ENCODE peak calls at places on chromosomes 13 and 19, in ten cellular contexts. One of them, this sample, is unnamed.

GRCh38 chr19:18859676-18860301 is 28.0 kb downstream of the UPF1 start:
- DNase-seq in transverse colon: no peak
- DNase-seq in A549: no peak
- DNase-seq in SK-N-SH: no peak
- DNase-seq in ovary: no peak
- DNase-seq in HepG2: no peak
- DNase-seq in tibial nerve: no peak
- DNase-seq in H1: no peak
- DNase-seq in suprapubic skin: no peak
- DNase-seq in esophagus muscularis mucosa: no peak
- DNase-seq in this sample: no peak

GRCh38 chr19:311813-312261 is 20.6 kb upstream of the PLPP2 start:
- DNase-seq in SK-N-SH: no peak
- DNase-seq in suprapubic skin: no peak
- DNase-seq in A549: no peak
- DNase-seq in tibial nerve: no peak
- DNase-seq in ovary: peak; percentile 12
- DNase-seq in H1: no peak
- DNase-seq in transverse colon: no peak
- DNase-seq in esophagus muscularis mucosa: no peak
- DNase-seq in HepG2: no peak
- DNase-seq in this sample: no peak

GRCh38 chr19:5646703-5647102 is 23.8 kb downstream of the SAFB start:
- DNase-seq in esophagus muscularis mucosa: no peak
- DNase-seq in HepG2: no peak
- DNase-seq in SK-N-SH: no peak
- DNase-seq in tibial nerve: no peak
- DNase-seq in A549: no peak
- DNase-seq in ovary: no peak
- DNase-seq in transverse colon: no peak
- DNase-seq in H1: no peak
- DNase-seq in suprapubic skin: no peak
- DNase-seq in this sample: peak; percentile 17

GRCh38 chr13:71674776-71675352 is 192.1 kb downstream of the DACH1 start:
- DNase-seq in A549: no peak
- DNase-seq in H1: no peak
- DNase-seq in tibial nerve: no peak
- DNase-seq in SK-N-SH: no peak
- DNase-seq in HepG2: no peak
- DNase-seq in ovary: no peak
- DNase-seq in esophagus muscularis mucosa: no peak
- DNase-seq in transverse colon: no peak
- DNase-seq in suprapubic skin: no peak
- DNase-seq in this sample: no peak

GRCh38 chr19:37537391-37537947 is 30.7 kb downstream of the ZNF793 start:
- DNase-seq in SK-N-SH: no peak
- DNase-seq in esophagus muscularis mucosa: no peak
- DNase-seq in suprapubic skin: no peak
- DNase-seq in transverse colon: no peak
- DNase-seq in ovary: no peak
- DNase-seq in H1: no peak
- DNase-seq in A549: no peak
- DNase-seq in tibial nerve: no peak
- DNase-seq in HepG2: no peak
- DNase-seq in this sample: no peak

GRCh38 chr13:39284801-39285388 is 246.6 kb downstream of the NHLRC3 start:
- DNase-seq in suprapubic skin: no peak
- DNase-seq in transverse colon: no peak
- DNase-seq in H1: no peak
- DNase-seq in HepG2: no peak
- DNase-seq in ovary: no peak
- DNase-seq in SK-N-SH: no peak
- DNase-seq in esophagus muscularis mucosa: no peak
- DNase-seq in A549: no peak
- DNase-seq in tibial nerve: no peak
- DNase-seq in this sample: no peak

GRCh38 chr19:57135797-57136196 is 9.2 kb downstream of the ZIM3 start:
- DNase-seq in SK-N-SH: no peak
- DNase-seq in H1: no peak
- DNase-seq in suprapubic skin: no peak
- DNase-seq in A549: no peak
- DNase-seq in esophagus muscularis mucosa: no peak
- DNase-seq in HepG2: no peak
- DNase-seq in ovary: no peak
- DNase-seq in transverse colon: no peak
- DNase-seq in tibial nerve: no peak
- DNase-seq in this sample: no peak

GRCh38 chr19:5799247-5800241 is 5.3 kb upstream of the NRTN start:
- DNase-seq in suprapubic skin: no peak
- DNase-seq in ovary: no peak
- DNase-seq in HepG2: no peak
- DNase-seq in SK-N-SH: peak; percentile 91
- DNase-seq in H1: no peak
- DNase-seq in transverse colon: no peak
- DNase-seq in tibial nerve: no peak
- DNase-seq in esophagus muscularis mucosa: no peak
- DNase-seq in A549: no peak
- DNase-seq in this sample: no peak

GRCh38 chr19:7550987-7551761 is 15.7 kb downstream of the PNPLA6 start:
- DNase-seq in A549: no peak
- DNase-seq in HepG2: no peak
- DNase-seq in suprapubic skin: no peak
- DNase-seq in esophagus muscularis mucosa: no peak
- DNase-seq in H1: peak; percentile 93
- DNase-seq in SK-N-SH: peak; percentile 98
- DNase-seq in ovary: peak; percentile 78
- DNase-seq in transverse colon: peak; percentile 81
- DNase-seq in tibial nerve: no peak
- DNase-seq in this sample: peak; percentile 90

GRCh38 chr13:113918981-113919646 is 54.8 kb downstream of the C13orf46 start:
- DNase-seq in transverse colon: no peak
- DNase-seq in esophagus muscularis mucosa: no peak
- DNase-seq in H1: no peak
- DNase-seq in SK-N-SH: no peak
- DNase-seq in suprapubic skin: peak; percentile 68
- DNase-seq in tibial nerve: no peak
- DNase-seq in ovary: no peak
- DNase-seq in A549: no peak
- DNase-seq in HepG2: no peak
- DNase-seq in this sample: no peak
- TF ChIP-seq EP300 in transverse colon: no peak
- TF ChIP-seq EP300 in esophagus muscularis mucosa: no peak
- TF ChIP-seq EP300 in H1: no peak
- TF ChIP-seq EP300 in SK-N-SH: no peak
- TF ChIP-seq EP300 in suprapubic skin: no peak
- TF ChIP-seq EP300 in tibial nerve: no peak
- TF ChIP-seq EP300 in ovary: no peak
- TF ChIP-seq EP300 in A549: no peak
- TF ChIP-seq EP300 in HepG2: no peak
- TF ChIP-seq EP300 in this sample: no peak

GRCh38 chr19:54430306-54431254 is 15.3 kb downstream of the TTYH1 start:
- DNase-seq in transverse colon: peak; percentile 37
- DNase-seq in SK-N-SH: peak; percentile 86
- DNase-seq in suprapubic skin: no peak
- DNase-seq in HepG2: no peak
- DNase-seq in tibial nerve: no peak
- DNase-seq in A549: no peak
- DNase-seq in ovary: no peak
- DNase-seq in H1: no peak
- DNase-seq in esophagus muscularis mucosa: no peak
- DNase-seq in this sample: no peak
- TF ChIP-seq CTCF in transverse colon: no peak
- TF ChIP-seq CTCF in SK-N-SH: peak; percentile 9
- TF ChIP-seq CTCF in suprapubic skin: no peak
- TF ChIP-seq CTCF in HepG2: peak; percentile 37
- TF ChIP-seq CTCF in tibial nerve: no peak
- TF ChIP-seq CTCF in A549: peak; percentile 43
- TF ChIP-seq CTCF in ovary: no peak
- TF ChIP-seq CTCF in H1: peak; percentile 37
- TF ChIP-seq CTCF in esophagus muscularis mucosa: no peak
- TF ChIP-seq CTCF in this sample: no peak

DNA sequence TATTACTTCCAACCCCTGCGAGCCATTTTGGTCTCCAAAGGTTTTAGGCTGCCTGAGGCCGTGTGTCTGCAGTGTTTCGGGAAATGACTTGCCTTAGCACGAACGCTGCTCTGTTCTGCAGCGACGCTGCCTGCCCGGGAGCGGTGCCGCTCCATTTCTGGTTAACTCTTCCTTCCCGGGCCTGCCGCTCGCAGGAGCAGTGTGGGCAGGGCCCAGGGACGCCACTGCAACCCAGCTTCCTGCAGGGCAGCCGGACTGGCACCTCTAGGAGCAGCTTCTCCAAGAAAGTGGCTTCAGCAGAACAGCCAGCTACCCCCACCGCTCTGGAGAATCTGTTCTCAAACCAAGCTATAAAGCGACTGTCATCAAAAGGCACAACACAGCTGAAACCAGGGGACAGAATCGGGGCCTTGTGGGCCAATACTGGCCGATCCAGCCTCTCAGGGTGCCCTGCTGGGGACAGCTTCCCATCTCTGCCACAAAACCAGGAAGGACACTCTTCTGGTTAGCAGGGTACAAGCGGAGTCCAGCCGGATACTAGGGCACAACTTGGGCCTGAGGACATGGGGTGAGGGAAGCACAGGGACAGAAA is 72.2 kb downstream of the KCTD15 start:
- DNase-seq in esophagus muscularis mucosa: peak; percentile 90
- DNase-seq in HepG2: no peak
- DNase-seq in tibial nerve: no peak
- DNase-seq in SK-N-SH: peak; percentile 73
- DNase-seq in transverse colon: peak; percentile 14
- DNase-seq in H1: no peak
- DNase-seq in ovary: peak; percentile 24
- DNase-seq in A549: no peak
- DNase-seq in suprapubic skin: no peak
- DNase-seq in this sample: peak; percentile 77
- TF ChIP-seq EP300 in esophagus muscularis mucosa: no peak
- TF ChIP-seq EP300 in HepG2: no peak
- TF ChIP-seq EP300 in tibial nerve: no peak
- TF ChIP-seq EP300 in SK-N-SH: no peak
- TF ChIP-seq EP300 in transverse colon: no peak
- TF ChIP-seq EP300 in H1: no peak
- TF ChIP-seq EP300 in ovary: no peak
- TF ChIP-seq EP300 in A549: no peak
- TF ChIP-seq EP300 in suprapubic skin: no peak
- TF ChIP-seq EP300 in this sample: no peak

DNA sequence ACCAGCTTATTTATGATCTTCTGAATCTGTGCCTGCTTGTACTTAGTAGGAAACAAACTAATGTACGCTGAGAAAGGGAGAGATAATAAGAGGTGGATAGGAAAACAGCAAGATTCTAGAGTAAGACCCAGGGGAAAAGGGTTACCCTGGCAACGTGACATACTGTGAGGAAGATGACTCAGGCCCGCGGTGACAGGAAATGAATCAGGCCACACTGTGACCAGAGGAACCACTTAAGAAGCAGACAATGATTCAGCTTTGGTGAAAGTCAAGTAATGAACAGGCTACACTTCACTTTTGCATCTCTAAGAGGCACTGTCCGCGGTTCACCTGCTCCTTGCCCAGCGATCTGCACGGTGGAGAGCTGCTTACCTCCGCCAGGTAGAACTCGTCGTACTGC is 158.2 kb downstream of the NALCN start:
- DNase-seq in ovary: no peak
- DNase-seq in A549: peak; percentile 37
- DNase-seq in esophagus muscularis mucosa: no peak
- DNase-seq in SK-N-SH: no peak
- DNase-seq in H1: no peak
- DNase-seq in HepG2: peak; percentile 9
- DNase-seq in tibial nerve: no peak
- DNase-seq in suprapubic skin: no peak
- DNase-seq in transverse colon: no peak
- DNase-seq in this sample: no peak
- TF ChIP-seq CTCF in ovary: no peak
- TF ChIP-seq CTCF in A549: no peak
- TF ChIP-seq CTCF in esophagus muscularis mucosa: no peak
- TF ChIP-seq CTCF in SK-N-SH: no peak
- TF ChIP-seq CTCF in H1: no peak
- TF ChIP-seq CTCF in HepG2: no peak
- TF ChIP-seq CTCF in tibial nerve: no peak
- TF ChIP-seq CTCF in suprapubic skin: no peak
- TF ChIP-seq CTCF in transverse colon: no peak
- TF ChIP-seq CTCF in this sample: no peak

GRCh38 chr19:41935781-41936415 is 7.6 kb upstream of the ERFL start:
- DNase-seq in suprapubic skin: no peak
- DNase-seq in H1: no peak
- DNase-seq in SK-N-SH: no peak
- DNase-seq in transverse colon: no peak
- DNase-seq in HepG2: no peak
- DNase-seq in esophagus muscularis mucosa: no peak
- DNase-seq in ovary: no peak
- DNase-seq in tibial nerve: no peak
- DNase-seq in A549: no peak
- DNase-seq in this sample: no peak
- TF ChIP-seq EP300 in suprapubic skin: no peak
- TF ChIP-seq EP300 in H1: no peak
- TF ChIP-seq EP300 in SK-N-SH: no peak
- TF ChIP-seq EP300 in transverse colon: no peak
- TF ChIP-seq EP300 in HepG2: no peak
- TF ChIP-seq EP300 in esophagus muscularis mucosa: no peak
- TF ChIP-seq EP300 in ovary: no peak
- TF ChIP-seq EP300 in tibial nerve: no peak
- TF ChIP-seq EP300 in A549: no peak
- TF ChIP-seq EP300 in this sample: no peak

DNA sequence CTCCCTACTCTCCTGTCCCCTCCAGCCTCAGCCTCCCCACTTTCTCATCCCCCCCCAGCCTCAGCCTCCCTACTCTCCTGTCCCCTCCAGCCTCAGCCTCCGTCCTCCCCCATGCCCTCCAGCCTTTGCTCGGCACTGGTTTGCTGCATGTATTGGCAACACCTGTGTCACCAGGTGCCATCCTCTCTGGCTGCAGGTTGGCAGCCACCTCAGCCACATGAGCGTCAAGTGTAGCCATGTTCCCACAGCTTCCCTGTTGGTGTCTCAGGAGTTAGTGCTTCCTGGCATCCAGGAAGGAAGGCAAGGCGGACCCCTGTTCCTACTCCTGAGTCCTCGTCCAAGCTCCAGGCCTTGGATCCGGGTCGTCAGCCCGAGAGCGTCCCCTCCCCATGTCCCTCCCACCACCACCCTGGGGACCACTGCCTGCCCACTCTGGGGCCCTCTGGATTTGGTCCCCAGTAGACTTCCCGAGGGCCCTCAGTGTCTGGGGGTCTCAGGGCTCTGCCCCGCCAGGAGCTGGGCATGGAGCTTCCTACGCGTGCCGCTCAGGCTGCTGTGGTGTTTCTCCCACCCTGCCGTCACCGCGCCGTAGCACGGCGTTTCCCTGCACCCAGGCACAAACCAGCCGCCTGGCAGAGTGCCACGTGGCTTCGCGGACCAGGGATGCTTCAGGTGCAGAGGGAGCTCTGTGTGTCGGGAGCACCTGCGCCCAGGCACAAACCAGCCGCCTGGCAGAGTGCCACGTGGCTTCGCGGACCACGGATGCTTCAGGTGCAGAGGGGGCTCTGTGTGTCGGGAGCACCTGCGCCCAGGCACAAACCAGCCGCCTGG is 128.3 kb upstream of the MCF2L start:
- DNase-seq in tibial nerve: no peak
- DNase-seq in esophagus muscularis mucosa: no peak
- DNase-seq in SK-N-SH: no peak
- DNase-seq in HepG2: no peak
- DNase-seq in suprapubic skin: no peak
- DNase-seq in ovary: no peak
- DNase-seq in H1: no peak
- DNase-seq in A549: no peak
- DNase-seq in transverse colon: no peak
- DNase-seq in this sample: no peak
- TF ChIP-seq CTCF in tibial nerve: no peak
- TF ChIP-seq CTCF in esophagus muscularis mucosa: no peak
- TF ChIP-seq CTCF in SK-N-SH: no peak
- TF ChIP-seq CTCF in HepG2: no peak
- TF ChIP-seq CTCF in suprapubic skin: no peak
- TF ChIP-seq CTCF in ovary: no peak
- TF ChIP-seq CTCF in H1: no peak
- TF ChIP-seq CTCF in A549: no peak
- TF ChIP-seq CTCF in transverse colon: no peak
- TF ChIP-seq CTCF in this sample: no peak